ENCODE peak calls at places on chromosomes 7 and 10, in four cellular contexts. Z is AG10803, E is endothelial cell, A is T-helper 9 cell. F is an unnamed sample.

GRCh38 chr7:116707289-116707688 is 35.3 kb downstream of the MET start:
- DNase-seq in Z (no peak), E (no peak), A (no peak), F (no peak)

GRCh38 chr7:28575241-28575643 is 162.9 kb downstream of the CREB5 start:
- DNase-seq in Z (peak; percentile 4), E (no peak), A (no peak), F (no peak)

GRCh38 chr10:71323407-71323806 is 4.3 kb downstream of the SLC29A3 start:
- DNase-seq in Z (peak; percentile 12), E (no peak), A (no peak), F (no peak)

GRCh38 chr10:59580257-59580863 is 129.3 kb downstream of the SLC16A9 start:
- DNase-seq in Z (peak; percentile 64), E (no peak), A (no peak), F (peak; percentile 14)

GRCh38 chr7:27096756-27097514 is 1.1 kb upstream of the HOXA1 start:
- DNase-seq in Z (peak; percentile 59), E (no peak), A (no peak), F (peak; percentile 86)

GRCh38 chr7:54769203-54769602 is 10.2 kb upstream of the SEC61G start:
- DNase-seq in Z (no peak), E (no peak), A (no peak), F (peak; percentile 19)

GRCh38 chr7:38034062-38034907 is 113.8 kb downstream of the EPDR1 start:
- DNase-seq in Z (no peak), E (no peak), A (no peak), F (no peak)

GRCh38 chr7:85386460-85386859 is 199.6 kb upstream of the SEMA3D start:
- DNase-seq in Z (no peak), E (no peak), A (no peak), F (no peak)

GRCh38 chr10:12699258-12699700 is 302.2 kb downstream of the CCDC3 start:
- DNase-seq in Z (peak; percentile 82), E (no peak), A (no peak), F (peak; percentile 29)

GRCh38 chr7:55310626-55311025 is 54.5 kb upstream of the LANCL2 start:
- DNase-seq in Z (no peak), E (no peak), A (no peak), F (no peak)

GRCh38 chr7:50795253-50795652 is 12.6 kb upstream of the GRB10 start:
- DNase-seq in Z (no peak), E (no peak), A (no peak), F (no peak)

GRCh38 chr10:102729090-102730026 is 14.4 kb upstream of the WBP1L start:
- DNase-seq in Z (peak; percentile 76), E (peak; percentile 91), A (peak; percentile 33), F (peak; percentile 92)

GRCh38 chr7:77811895-77812685 is 13.5 kb downstream of the PHTF2 start:
- DNase-seq in Z (peak; percentile 75), E (no peak), A (no peak), F (peak; percentile 50)

GRCh38 chr10:35640951-35641429 is 1.1 kb downstream of the FZD8 start:
- DNase-seq in Z (peak; percentile 88), E (peak; percentile 68), A (peak; percentile 9), F (peak; percentile 81)

GRCh38 chr10:23065549-23065948 is 29.8 kb upstream of the MSRB2 start:
- DNase-seq in Z (peak; percentile 84), E (no peak), A (no peak), F (peak; percentile 93)

GRCh38 chr10:105586451-105587098 is 945.5 kb downstream of the SORCS3 start:
- DNase-seq in Z (no peak), E (no peak), A (no peak), F (no peak)

GRCh38 chr10:96863922-96864543 is 31.9 kb downstream of the LCOR start:
- DNase-seq in Z (peak; percentile 36), E (no peak), A (no peak), F (peak; percentile 35)

GRCh38 chr10:19592276-19592675 is 224.0 kb upstream of the PLXDC2 start:
- DNase-seq in Z (no peak), E (no peak), A (no peak), F (no peak)

GRCh38 chr7:149310113-149310836 is 48.3 kb downstream of the ZNF783 start:
- DNase-seq in Z (peak; percentile 83), E (no peak), A (no peak), F (peak; percentile 77)

GRCh38 chr10:125060851-125061556 is 99.4 kb downstream of the CTBP2 start:
- DNase-seq in Z (peak; percentile 95), E (peak; percentile 70), A (no peak), F (peak; percentile 83)

GRCh38 chr7:142400042-142400441 is 142.2 kb upstream of the PRSS58 start:
- DNase-seq in Z (no peak), E (no peak), A (no peak), F (no peak)

GRCh38 chr7:12378389-12378788 is 25.3 kb downstream of the VWDE start:
- DNase-seq in Z (no peak), E (no peak), A (no peak), F (no peak)

GRCh38 chr7:24341677-24342076 is 57.7 kb downstream of the NPY start:
- DNase-seq in Z (peak; percentile 12), E (no peak), A (no peak), F (no peak)

GRCh38 chr10:125343118-125343752 is 182.9 kb upstream of the CTBP2 start:
- DNase-seq in Z (peak; percentile 21), E (peak; percentile 38), A (no peak), F (peak; percentile 49)

GRCh38 chr10:16867990-16868389 is 50.8 kb upstream of the RSU1 start:
- DNase-seq in Z (no peak), E (no peak), A (no peak), F (no peak)

GRCh38 chr7:12623885-12624498 is 53.5 kb downstream of the SCIN start:
- DNase-seq in Z (peak; percentile 26), E (no peak), A (no peak), F (peak; percentile 43)

F was measured in AG20443.